ENCODE peak calls at places on chromosome 2, in six cellular contexts. J, N, P, V, R and M are unnamed samples.

GRCh38 chr2:180394305-180394704 is 387.2 kb upstream of the CWC22 start:
- DNase-seq in R (no peak), J (no peak), N (no peak), P (no peak), V (no peak), M (no peak)

GRCh38 chr2:31318360-31319336 is 84.7 kb downstream of the EHD3 start:
- DNase-seq in V (peak; percentile 38), J (peak; percentile 31), R (no peak), P (peak; percentile 79), N (peak; percentile 46), M (peak; percentile 67)

GRCh38 chr2:232891621-232892071 is 21.6 kb downstream of the SNORC start:
- DNase-seq in V (peak; percentile 23), P (peak; percentile 36), N (no peak), J (peak; percentile 90), R (no peak), M (peak; percentile 32)

GRCh38 chr2:100888602-100889001 is 68.7 kb downstream of the NPAS2 start:
- DNase-seq in V (no peak), J (no peak), R (no peak), P (no peak), N (no peak), M (no peak)

GRCh38 chr2:200171761-200172482 is 134.6 kb upstream of the SPATS2L start:
- DNase-seq in J (no peak), N (no peak), R (no peak), V (no peak), P (no peak), M (no peak)

GRCh38 chr2:2324565-2325101 is 6.4 kb downstream of the MYT1L start:
- DNase-seq in V (no peak), N (no peak), J (no peak), P (no peak), R (no peak), M (no peak)

GRCh38 chr2:79982445-79982844 is 322.1 kb downstream of the LRRTM1 start:
- DNase-seq in P (no peak), J (no peak), R (no peak), V (no peak), N (no peak), M (no peak)

GRCh38 chr2:160700006-160700405 is 206.4 kb upstream of the RBMS1 start:
- DNase-seq in P (no peak), R (no peak), N (no peak), J (peak; percentile 17), V (no peak), M (no peak)

GRCh38 chr2:80469428-80469827 is 164.9 kb upstream of the LRRTM1 start:
- DNase-seq in V (no peak), J (no peak), R (no peak), N (no peak), P (no peak), M (no peak)

GRCh38 chr2:196660264-196660663 is 20.7 kb downstream of the CCDC150 start:
- DNase-seq in R (no peak), J (peak; percentile 56), V (no peak), P (no peak), N (no peak), M (peak; percentile 71)

GRCh38 chr2:19911799-19912509 is 10.2 kb upstream of the TTC32 start:
- DNase-seq in J (peak; percentile 47), R (peak; percentile 100), N (no peak), V (no peak), P (no peak), M (peak; percentile 94)

GRCh38 chr2:70381235-70381634 is 79.4 kb upstream of the FAM136A start:
- DNase-seq in R (peak; percentile 82), N (no peak), P (no peak), J (no peak), V (no peak), M (peak; percentile 25)

GRCh38 chr2:242031481-242032019 is 162.0 kb downstream of the RTP5 start:
- DNase-seq in P (peak; percentile 76), N (no peak), J (peak; percentile 52), R (no peak), V (no peak), M (peak; percentile 85)

GRCh38 chr2:11910971-11911370 is 164.5 kb downstream of the LPIN1 start:
- DNase-seq in R (no peak), N (no peak), V (no peak), P (no peak), J (no peak), M (no peak)

GRCh38 chr2:97845818-97846217 is 132.4 kb downstream of the ZAP70 start:
- DNase-seq in P (no peak), R (no peak), J (no peak), V (no peak), N (no peak), M (no peak)

GRCh38 chr2:38465789-38466127 is 88.7 kb upstream of the ATL2 start:
- DNase-seq in N (no peak), V (peak; percentile 13), J (peak; percentile 39), R (no peak), P (no peak), M (peak; percentile 3)

GRCh38 chr2:240579771-240580614 is 6.5 kb upstream of the CAPN10 start:
- DNase-seq in P (peak; percentile 92), V (peak; percentile 85), J (peak; percentile 94), R (peak; percentile 99), N (peak; percentile 89), M (peak; percentile 90)

GRCh38 chr2:68103656-68104055 is 40.9 kb upstream of the C1D start:
- DNase-seq in R (no peak), N (no peak), V (no peak), P (no peak), J (no peak), M (peak; percentile 47)

GRCh38 chr2:103289101-103289725 is 527.4 kb downstream of the TMEM182 start:
- DNase-seq in P (no peak), R (no peak), N (no peak), V (no peak), J (no peak), M (no peak)
- TF ChIP-seq CTCF in P (no peak), R (no peak), N (no peak), V (no peak), J (no peak), M (no peak)

DNA sequence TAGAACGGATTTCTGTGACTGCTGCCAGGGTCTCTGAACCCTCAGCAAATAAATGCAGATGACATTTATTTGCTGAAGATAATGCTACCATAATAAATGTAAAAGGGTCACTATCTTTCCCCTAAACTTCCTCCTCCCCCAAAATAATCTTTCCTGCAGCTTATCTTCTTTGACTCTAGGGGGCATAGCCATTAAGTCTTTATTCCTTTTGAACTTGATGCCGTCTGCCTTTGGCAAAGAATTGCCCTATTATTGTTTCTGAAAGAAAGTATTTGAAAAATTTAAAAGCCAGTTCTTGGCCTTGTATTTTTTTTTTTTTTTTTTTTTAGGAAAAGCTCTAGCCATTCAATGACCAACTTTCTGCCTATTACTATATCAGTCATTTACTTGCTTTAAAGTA is 63.5 kb upstream of the ACSL3 start:
- DNase-seq in P (no peak), N (no peak), R (peak; percentile 68), J (peak; percentile 69), V (no peak), M (peak; percentile 48)
- TF ChIP-seq CTCF in P (no peak), N (peak; percentile 46), R (peak; percentile 74), J (peak; percentile 52), V (peak; percentile 41), M (peak; percentile 69)

DNA sequence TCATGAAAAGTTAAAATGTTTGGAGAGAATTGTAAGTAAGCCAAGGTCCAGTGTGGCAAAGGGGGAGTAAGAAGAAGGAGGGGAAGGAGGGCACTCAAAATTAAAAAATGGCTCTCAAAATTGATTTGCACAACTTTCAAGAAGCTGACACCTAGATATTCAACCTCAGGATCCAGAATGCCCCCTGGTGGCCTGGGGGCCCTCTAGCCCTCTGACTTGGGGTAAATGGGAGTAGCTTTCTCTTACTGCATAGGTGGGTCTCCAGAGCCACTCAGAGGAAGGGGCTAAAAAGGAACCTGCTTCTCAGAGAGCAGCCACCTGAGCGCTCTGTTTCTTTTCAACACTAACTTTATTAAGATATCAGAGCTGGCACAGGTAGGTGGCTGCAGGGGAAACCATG is 968.5 kb downstream of the BCL11A start:
- DNase-seq in N (no peak), V (no peak), P (no peak), R (no peak), J (no peak), M (no peak)
- TF ChIP-seq CTCF in N (no peak), V (no peak), P (no peak), R (peak; percentile 28), J (no peak), M (no peak)

GRCh38 chr2:231611273-231612198 is 18.9 kb downstream of the TEX44 start:
- DNase-seq in R (peak; percentile 89), J (peak; percentile 49), V (peak; percentile 59), N (no peak), P (no peak), M (peak; percentile 95)
- TF ChIP-seq CTCF in R (no peak), J (peak; percentile 41), V (no peak), N (no peak), P (no peak), M (no peak)

GRCh38 chr2:158922610-158923009 is 45.8 kb upstream of the TANC1 start:
- DNase-seq in J (peak; percentile 9), P (no peak), R (no peak), V (no peak), N (no peak), M (no peak)
- TF ChIP-seq CTCF in J (no peak), P (no peak), R (no peak), V (no peak), N (no peak), M (no peak)